ENCODE peak calls at places on chromosomes 16 and 17, in ten cellular contexts. One of them, this sample, is unnamed.

GRCh38 chr16:68676113-68676860 is 31.2 kb downstream of the CDH3 start:
- DNase-seq in cardiac muscle cell: no peak
- DNase-seq in HFFc6: no peak
- DNase-seq in upper lobe of right lung: no peak
- DNase-seq in endothelial cell of umbilical vein: no peak
- DNase-seq in fibroblast of mammary gland: no peak
- DNase-seq in K562: no peak
- DNase-seq in LNCaP clone FGC: no peak
- DNase-seq in PC-9: peak
- DNase-seq in psoas muscle: no peak
- DNase-seq in this sample: no peak

GRCh38 chr17:48996696-48997102 is 486 bp upstream of the IGF2BP1 start:
- DNase-seq in cardiac muscle cell: no peak
- DNase-seq in HFFc6: no peak
- DNase-seq in upper lobe of right lung: no peak
- DNase-seq in endothelial cell of umbilical vein: no peak
- DNase-seq in fibroblast of mammary gland: no peak
- DNase-seq in K562: no peak
- DNase-seq in LNCaP clone FGC: no peak
- DNase-seq in PC-9: no peak
- DNase-seq in psoas muscle: no peak
- DNase-seq in this sample: no peak

GRCh38 chr16:9836118-9836736 is 346.0 kb downstream of the GRIN2A start:
- DNase-seq in cardiac muscle cell: peak
- DNase-seq in HFFc6: no peak
- DNase-seq in upper lobe of right lung: no peak
- DNase-seq in endothelial cell of umbilical vein: peak
- DNase-seq in fibroblast of mammary gland: peak
- DNase-seq in K562: peak
- DNase-seq in LNCaP clone FGC: peak
- DNase-seq in PC-9: no peak
- DNase-seq in psoas muscle: no peak
- DNase-seq in this sample: no peak

GRCh38 chr17:73068322-73069153 is 23.9 kb downstream of the SLC39A11 start:
- DNase-seq in cardiac muscle cell: no peak
- DNase-seq in HFFc6: peak
- DNase-seq in upper lobe of right lung: no peak
- DNase-seq in endothelial cell of umbilical vein: peak
- DNase-seq in fibroblast of mammary gland: peak
- DNase-seq in K562: no peak
- DNase-seq in LNCaP clone FGC: no peak
- DNase-seq in PC-9: peak
- DNase-seq in psoas muscle: no peak
- DNase-seq in this sample: no peak

GRCh38 chr17:7839890-7840260 is 5.9 kb downstream of the KDM6B start:
- DNase-seq in cardiac muscle cell: peak
- DNase-seq in HFFc6: peak
- DNase-seq in upper lobe of right lung: no peak
- DNase-seq in endothelial cell of umbilical vein: no peak
- DNase-seq in fibroblast of mammary gland: peak
- DNase-seq in K562: no peak
- DNase-seq in LNCaP clone FGC: no peak
- DNase-seq in PC-9: no peak
- DNase-seq in psoas muscle: no peak
- DNase-seq in this sample: no peak

GRCh38 chr17:28335959-28336871 is 654 bp downstream of the TNFAIP1 start:
- DNase-seq in cardiac muscle cell: peak
- DNase-seq in HFFc6: peak
- DNase-seq in upper lobe of right lung: peak
- DNase-seq in endothelial cell of umbilical vein: peak
- DNase-seq in fibroblast of mammary gland: peak
- DNase-seq in K562: peak
- DNase-seq in LNCaP clone FGC: peak
- DNase-seq in PC-9: peak
- DNase-seq in psoas muscle: peak
- DNase-seq in this sample: peak

GRCh38 chr16:12095275-12096161 is 119.0 kb downstream of the SNX29 start:
- DNase-seq in cardiac muscle cell: peak
- DNase-seq in HFFc6: peak
- DNase-seq in upper lobe of right lung: peak
- DNase-seq in endothelial cell of umbilical vein: peak
- DNase-seq in fibroblast of mammary gland: peak
- DNase-seq in K562: peak
- DNase-seq in LNCaP clone FGC: peak
- DNase-seq in PC-9: peak
- DNase-seq in psoas muscle: peak
- DNase-seq in this sample: peak

GRCh38 chr16:31484491-31485171 is 1.7 kb downstream of the SLC5A2 start:
- DNase-seq in cardiac muscle cell: no peak
- DNase-seq in HFFc6: no peak
- DNase-seq in upper lobe of right lung: peak
- DNase-seq in endothelial cell of umbilical vein: no peak
- DNase-seq in fibroblast of mammary gland: no peak
- DNase-seq in K562: peak
- DNase-seq in LNCaP clone FGC: no peak
- DNase-seq in PC-9: peak
- DNase-seq in psoas muscle: no peak
- DNase-seq in this sample: no peak

GRCh38 chr16:14280541-14280940 is 209.4 kb downstream of the MRTFB start:
- DNase-seq in cardiac muscle cell: no peak
- DNase-seq in HFFc6: no peak
- DNase-seq in upper lobe of right lung: no peak
- DNase-seq in endothelial cell of umbilical vein: no peak
- DNase-seq in fibroblast of mammary gland: no peak
- DNase-seq in K562: no peak
- DNase-seq in LNCaP clone FGC: no peak
- DNase-seq in PC-9: no peak
- DNase-seq in psoas muscle: no peak
- DNase-seq in this sample: no peak

GRCh38 chr17:79532107-79532790 is 78.6 kb downstream of the RBFOX3 start:
- DNase-seq in cardiac muscle cell: no peak
- DNase-seq in HFFc6: no peak
- DNase-seq in upper lobe of right lung: no peak
- DNase-seq in endothelial cell of umbilical vein: no peak
- DNase-seq in fibroblast of mammary gland: no peak
- DNase-seq in K562: no peak
- DNase-seq in LNCaP clone FGC: no peak
- DNase-seq in PC-9: no peak
- DNase-seq in psoas muscle: no peak
- DNase-seq in this sample: no peak

GRCh38 chr17:49861150-49861884 is 13.4 kb upstream of the TAC4 start:
- DNase-seq in cardiac muscle cell: peak
- DNase-seq in HFFc6: peak
- DNase-seq in upper lobe of right lung: no peak
- DNase-seq in endothelial cell of umbilical vein: peak
- DNase-seq in fibroblast of mammary gland: peak
- DNase-seq in K562: peak
- DNase-seq in LNCaP clone FGC: no peak
- DNase-seq in PC-9: peak
- DNase-seq in psoas muscle: peak
- DNase-seq in this sample: peak

GRCh38 chr17:81306898-81307510 is 11.9 kb upstream of the SLC38A10 start:
- DNase-seq in cardiac muscle cell: no peak
- DNase-seq in HFFc6: no peak
- DNase-seq in upper lobe of right lung: no peak
- DNase-seq in endothelial cell of umbilical vein: no peak
- DNase-seq in fibroblast of mammary gland: no peak
- DNase-seq in K562: no peak
- DNase-seq in LNCaP clone FGC: no peak
- DNase-seq in PC-9: no peak
- DNase-seq in psoas muscle: no peak
- DNase-seq in this sample: no peak

GRCh38 chr17:42484304-42484703 is 25.6 kb downstream of the ATP6V0A1 start:
- DNase-seq in cardiac muscle cell: no peak
- DNase-seq in HFFc6: no peak
- DNase-seq in upper lobe of right lung: no peak
- DNase-seq in endothelial cell of umbilical vein: peak
- DNase-seq in fibroblast of mammary gland: no peak
- DNase-seq in K562: no peak
- DNase-seq in LNCaP clone FGC: no peak
- DNase-seq in PC-9: no peak
- DNase-seq in psoas muscle: no peak
- DNase-seq in this sample: no peak

GRCh38 chr17:38861399-38861843 is 7.9 kb upstream of the RPL23 start:
- DNase-seq in cardiac muscle cell: no peak
- DNase-seq in HFFc6: no peak
- DNase-seq in upper lobe of right lung: no peak
- DNase-seq in endothelial cell of umbilical vein: no peak
- DNase-seq in fibroblast of mammary gland: peak
- DNase-seq in K562: no peak
- DNase-seq in LNCaP clone FGC: no peak
- DNase-seq in PC-9: no peak
- DNase-seq in psoas muscle: no peak
- DNase-seq in this sample: no peak

GRCh38 chr17:17570207-17570797 is 21.2 kb downstream of the PEMT start:
- DNase-seq in cardiac muscle cell: peak
- DNase-seq in HFFc6: no peak
- DNase-seq in upper lobe of right lung: no peak
- DNase-seq in endothelial cell of umbilical vein: peak
- DNase-seq in fibroblast of mammary gland: no peak
- DNase-seq in K562: no peak
- DNase-seq in LNCaP clone FGC: no peak
- DNase-seq in PC-9: peak
- DNase-seq in psoas muscle: peak
- DNase-seq in this sample: no peak

GRCh38 chr16:27520982-27521673 is 28.6 kb downstream of the GTF3C1 start:
- DNase-seq in cardiac muscle cell: peak
- DNase-seq in HFFc6: no peak
- DNase-seq in upper lobe of right lung: no peak
- DNase-seq in endothelial cell of umbilical vein: peak
- DNase-seq in fibroblast of mammary gland: no peak
- DNase-seq in K562: no peak
- DNase-seq in LNCaP clone FGC: no peak
- DNase-seq in PC-9: no peak
- DNase-seq in psoas muscle: peak
- DNase-seq in this sample: no peak

DNA sequence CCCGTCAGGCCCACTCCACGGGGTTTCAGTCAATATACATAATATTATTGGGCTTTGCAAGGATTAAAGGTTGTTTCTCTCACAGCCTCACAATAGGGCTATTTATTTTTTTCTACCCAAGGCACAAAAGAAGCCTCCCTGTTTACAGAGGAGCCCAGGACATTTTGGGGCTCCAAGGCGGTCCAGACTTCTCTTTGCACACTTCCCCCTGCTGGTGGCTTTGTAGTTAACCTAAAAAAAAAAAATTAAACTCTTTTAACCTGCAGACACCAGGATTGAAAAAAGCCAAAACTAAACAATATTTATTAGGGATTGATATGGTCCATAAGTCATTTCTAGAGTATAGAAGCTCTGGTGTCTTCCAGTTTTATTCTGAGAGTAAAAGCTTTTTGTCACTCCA is 169.7 kb upstream of the ZFHX3 start:
- DNase-seq in cardiac muscle cell: no peak
- DNase-seq in HFFc6: no peak
- DNase-seq in upper lobe of right lung: no peak
- DNase-seq in endothelial cell of umbilical vein: no peak
- DNase-seq in fibroblast of mammary gland: no peak
- DNase-seq in K562: no peak
- DNase-seq in LNCaP clone FGC: no peak
- DNase-seq in PC-9: no peak
- DNase-seq in psoas muscle: no peak
- DNase-seq in this sample: no peak
- TF ChIP-seq CTCF in cardiac muscle cell: peak
- TF ChIP-seq CTCF in HFFc6: peak
- TF ChIP-seq CTCF in upper lobe of right lung: peak
- TF ChIP-seq CTCF in endothelial cell of umbilical vein: peak
- TF ChIP-seq CTCF in fibroblast of mammary gland: peak
- TF ChIP-seq CTCF in K562: peak
- TF ChIP-seq CTCF in LNCaP clone FGC: no peak
- TF ChIP-seq CTCF in PC-9: peak
- TF ChIP-seq CTCF in psoas muscle: no peak
- TF ChIP-seq CTCF in this sample: no peak

GRCh38 chr17:69506489-69506888 is 92.0 kb downstream of the MAP2K6 start:
- DNase-seq in cardiac muscle cell: no peak
- DNase-seq in HFFc6: no peak
- DNase-seq in upper lobe of right lung: no peak
- DNase-seq in endothelial cell of umbilical vein: no peak
- DNase-seq in fibroblast of mammary gland: peak
- DNase-seq in K562: no peak
- DNase-seq in LNCaP clone FGC: no peak
- DNase-seq in PC-9: no peak
- DNase-seq in psoas muscle: no peak
- DNase-seq in this sample: no peak
- TF ChIP-seq CTCF in cardiac muscle cell: peak
- TF ChIP-seq CTCF in HFFc6: peak
- TF ChIP-seq CTCF in upper lobe of right lung: peak
- TF ChIP-seq CTCF in endothelial cell of umbilical vein: peak
- TF ChIP-seq CTCF in fibroblast of mammary gland: peak
- TF ChIP-seq CTCF in K562: peak
- TF ChIP-seq CTCF in LNCaP clone FGC: peak
- TF ChIP-seq CTCF in PC-9: peak
- TF ChIP-seq CTCF in psoas muscle: no peak
- TF ChIP-seq CTCF in this sample: no peak

GRCh38 chr17:32946375-32947135 is 18.6 kb downstream of the TMEM98 start:
- DNase-seq in cardiac muscle cell: no peak
- DNase-seq in HFFc6: no peak
- DNase-seq in upper lobe of right lung: no peak
- DNase-seq in endothelial cell of umbilical vein: no peak
- DNase-seq in fibroblast of mammary gland: no peak
- DNase-seq in K562: peak
- DNase-seq in LNCaP clone FGC: no peak
- DNase-seq in PC-9: no peak
- DNase-seq in psoas muscle: no peak
- DNase-seq in this sample: no peak
- TF ChIP-seq CTCF in cardiac muscle cell: no peak
- TF ChIP-seq CTCF in HFFc6: no peak
- TF ChIP-seq CTCF in upper lobe of right lung: no peak
- TF ChIP-seq CTCF in endothelial cell of umbilical vein: no peak
- TF ChIP-seq CTCF in fibroblast of mammary gland: no peak
- TF ChIP-seq CTCF in K562: no peak
- TF ChIP-seq CTCF in LNCaP clone FGC: no peak
- TF ChIP-seq CTCF in PC-9: no peak
- TF ChIP-seq CTCF in psoas muscle: no peak
- TF ChIP-seq CTCF in this sample: no peak

GRCh38 chr17:75845058-75845711 is 981 bp upstream of the UNC13D start:
- DNase-seq in cardiac muscle cell: peak
- DNase-seq in HFFc6: peak
- DNase-seq in upper lobe of right lung: peak
- DNase-seq in endothelial cell of umbilical vein: peak
- DNase-seq in fibroblast of mammary gland: peak
- DNase-seq in K562: peak
- DNase-seq in LNCaP clone FGC: peak
- DNase-seq in PC-9: peak
- DNase-seq in psoas muscle: peak
- DNase-seq in this sample: peak
- TF ChIP-seq CTCF in cardiac muscle cell: peak
- TF ChIP-seq CTCF in HFFc6: peak
- TF ChIP-seq CTCF in upper lobe of right lung: peak
- TF ChIP-seq CTCF in endothelial cell of umbilical vein: peak
- TF ChIP-seq CTCF in fibroblast of mammary gland: peak
- TF ChIP-seq CTCF in K562: peak
- TF ChIP-seq CTCF in LNCaP clone FGC: peak
- TF ChIP-seq CTCF in PC-9: peak
- TF ChIP-seq CTCF in psoas muscle: peak
- TF ChIP-seq CTCF in this sample: peak

GRCh38 chr16:58127033-58127556 is 2.1 kb downstream of the CFAP20 start:
- DNase-seq in cardiac muscle cell: peak
- DNase-seq in HFFc6: peak
- DNase-seq in upper lobe of right lung: no peak
- DNase-seq in endothelial cell of umbilical vein: peak
- DNase-seq in fibroblast of mammary gland: peak
- DNase-seq in K562: no peak
- DNase-seq in LNCaP clone FGC: peak
- DNase-seq in PC-9: no peak
- DNase-seq in psoas muscle: no peak
- DNase-seq in this sample: no peak
- TF ChIP-seq CTCF in cardiac muscle cell: peak
- TF ChIP-seq CTCF in HFFc6: peak
- TF ChIP-seq CTCF in upper lobe of right lung: peak
- TF ChIP-seq CTCF in endothelial cell of umbilical vein: peak
- TF ChIP-seq CTCF in fibroblast of mammary gland: peak
- TF ChIP-seq CTCF in K562: peak
- TF ChIP-seq CTCF in LNCaP clone FGC: peak
- TF ChIP-seq CTCF in PC-9: no peak
- TF ChIP-seq CTCF in psoas muscle: peak
- TF ChIP-seq CTCF in this sample: peak